ENCODE peak calls at places on chromosomes 5 and 9, in ten cellular contexts. One of them, this sample, is unnamed.

GRCh38 chr5:57137401-57137800 is 36.5 kb upstream of the GPBP1 start:
- DNase-seq in T-helper 1 cell: no peak
- DNase-seq in iris pigment epithelial cell: no peak
- DNase-seq in fibroblast of mammary gland: no peak
- DNase-seq in left ventricle myocardium inferior: no peak
- DNase-seq in stimulated activated CD8-positive, alpha-beta memory T cell treated with anti-CD3 and anti-CD28 coated beads, Interleukin-15, amount 100 ng/mL, for 4 hours: no peak
- DNase-seq in HT-29: peak; percentile 20
- DNase-seq in upper lobe of right lung: no peak
- DNase-seq in GM23248: no peak
- DNase-seq in substantia nigra: no peak
- DNase-seq in this sample: no peak

GRCh38 chr5:161700065-161700464 is 14.5 kb downstream of the GABRA6 start:
- DNase-seq in T-helper 1 cell: no peak
- DNase-seq in iris pigment epithelial cell: no peak
- DNase-seq in fibroblast of mammary gland: no peak
- DNase-seq in left ventricle myocardium inferior: no peak
- DNase-seq in stimulated activated CD8-positive, alpha-beta memory T cell treated with anti-CD3 and anti-CD28 coated beads, Interleukin-15, amount 100 ng/mL, for 4 hours: no peak
- DNase-seq in HT-29: no peak
- DNase-seq in upper lobe of right lung: no peak
- DNase-seq in GM23248: no peak
- DNase-seq in substantia nigra: no peak
- DNase-seq in this sample: no peak

GRCh38 chr5:154528005-154528594 is 50.1 kb upstream of the HAND1 start:
- DNase-seq in T-helper 1 cell: no peak
- DNase-seq in iris pigment epithelial cell: no peak
- DNase-seq in fibroblast of mammary gland: no peak
- DNase-seq in left ventricle myocardium inferior: no peak
- DNase-seq in stimulated activated CD8-positive, alpha-beta memory T cell treated with anti-CD3 and anti-CD28 coated beads, Interleukin-15, amount 100 ng/mL, for 4 hours: no peak
- DNase-seq in HT-29: no peak
- DNase-seq in upper lobe of right lung: no peak
- DNase-seq in GM23248: no peak
- DNase-seq in substantia nigra: no peak
- DNase-seq in this sample: no peak

GRCh38 chr9:104091028-104091590 is 3.0 kb upstream of the SMC2 start:
- DNase-seq in T-helper 1 cell: no peak
- DNase-seq in iris pigment epithelial cell: no peak
- DNase-seq in fibroblast of mammary gland: no peak
- DNase-seq in left ventricle myocardium inferior: no peak
- DNase-seq in stimulated activated CD8-positive, alpha-beta memory T cell treated with anti-CD3 and anti-CD28 coated beads, Interleukin-15, amount 100 ng/mL, for 4 hours: no peak
- DNase-seq in HT-29: no peak
- DNase-seq in upper lobe of right lung: no peak
- DNase-seq in GM23248: no peak
- DNase-seq in substantia nigra: no peak
- DNase-seq in this sample: no peak

GRCh38 chr5:14208071-14209021 is 65.2 kb downstream of the TRIO start:
- DNase-seq in T-helper 1 cell: no peak
- DNase-seq in iris pigment epithelial cell: peak; percentile 94
- DNase-seq in fibroblast of mammary gland: peak; percentile 94
- DNase-seq in left ventricle myocardium inferior: no peak
- DNase-seq in stimulated activated CD8-positive, alpha-beta memory T cell treated with anti-CD3 and anti-CD28 coated beads, Interleukin-15, amount 100 ng/mL, for 4 hours: no peak
- DNase-seq in HT-29: peak; percentile 28
- DNase-seq in upper lobe of right lung: no peak
- DNase-seq in GM23248: peak; percentile 83
- DNase-seq in substantia nigra: no peak
- DNase-seq in this sample: no peak

GRCh38 chr5:126868961-126869451 is 92.1 kb downstream of the LMNB1 start:
- DNase-seq in T-helper 1 cell: no peak
- DNase-seq in iris pigment epithelial cell: peak; percentile 52
- DNase-seq in fibroblast of mammary gland: no peak
- DNase-seq in left ventricle myocardium inferior: no peak
- DNase-seq in stimulated activated CD8-positive, alpha-beta memory T cell treated with anti-CD3 and anti-CD28 coated beads, Interleukin-15, amount 100 ng/mL, for 4 hours: no peak
- DNase-seq in HT-29: no peak
- DNase-seq in upper lobe of right lung: no peak
- DNase-seq in GM23248: peak; percentile 72
- DNase-seq in substantia nigra: no peak
- DNase-seq in this sample: peak; percentile 27

GRCh38 chr9:70480405-70480980 is 66.0 kb upstream of the KLF9 start:
- DNase-seq in T-helper 1 cell: no peak
- DNase-seq in iris pigment epithelial cell: peak; percentile 98
- DNase-seq in fibroblast of mammary gland: peak; percentile 98
- DNase-seq in left ventricle myocardium inferior: peak; percentile 88
- DNase-seq in stimulated activated CD8-positive, alpha-beta memory T cell treated with anti-CD3 and anti-CD28 coated beads, Interleukin-15, amount 100 ng/mL, for 4 hours: no peak
- DNase-seq in HT-29: peak; percentile 42
- DNase-seq in upper lobe of right lung: peak; percentile 89
- DNase-seq in GM23248: peak; percentile 80
- DNase-seq in substantia nigra: peak; percentile 37
- DNase-seq in this sample: no peak

GRCh38 chr9:103755986-103756385 is 338.1 kb upstream of the SMC2 start:
- DNase-seq in T-helper 1 cell: no peak
- DNase-seq in iris pigment epithelial cell: peak; percentile 35
- DNase-seq in fibroblast of mammary gland: no peak
- DNase-seq in left ventricle myocardium inferior: no peak
- DNase-seq in stimulated activated CD8-positive, alpha-beta memory T cell treated with anti-CD3 and anti-CD28 coated beads, Interleukin-15, amount 100 ng/mL, for 4 hours: no peak
- DNase-seq in HT-29: no peak
- DNase-seq in upper lobe of right lung: no peak
- DNase-seq in GM23248: no peak
- DNase-seq in substantia nigra: no peak
- DNase-seq in this sample: no peak

GRCh38 chr5:143174714-143175398 is 228.6 kb downstream of the NR3C1 start:
- DNase-seq in T-helper 1 cell: no peak
- DNase-seq in iris pigment epithelial cell: peak; percentile 22
- DNase-seq in fibroblast of mammary gland: no peak
- DNase-seq in left ventricle myocardium inferior: no peak
- DNase-seq in stimulated activated CD8-positive, alpha-beta memory T cell treated with anti-CD3 and anti-CD28 coated beads, Interleukin-15, amount 100 ng/mL, for 4 hours: no peak
- DNase-seq in HT-29: no peak
- DNase-seq in upper lobe of right lung: no peak
- DNase-seq in GM23248: peak; percentile 25
- DNase-seq in substantia nigra: no peak
- DNase-seq in this sample: no peak

GRCh38 chr5:137833463-137833862 is 34.2 kb upstream of the MYOT start:
- DNase-seq in T-helper 1 cell: no peak
- DNase-seq in iris pigment epithelial cell: peak; percentile 90
- DNase-seq in fibroblast of mammary gland: peak; percentile 86
- DNase-seq in left ventricle myocardium inferior: no peak
- DNase-seq in stimulated activated CD8-positive, alpha-beta memory T cell treated with anti-CD3 and anti-CD28 coated beads, Interleukin-15, amount 100 ng/mL, for 4 hours: no peak
- DNase-seq in HT-29: peak; percentile 82
- DNase-seq in upper lobe of right lung: no peak
- DNase-seq in GM23248: peak; percentile 70
- DNase-seq in substantia nigra: no peak
- DNase-seq in this sample: no peak

GRCh38 chr5:179923422-179923821 is 15.7 kb upstream of the TBC1D9B start:
- DNase-seq in T-helper 1 cell: no peak
- DNase-seq in iris pigment epithelial cell: no peak
- DNase-seq in fibroblast of mammary gland: no peak
- DNase-seq in left ventricle myocardium inferior: no peak
- DNase-seq in stimulated activated CD8-positive, alpha-beta memory T cell treated with anti-CD3 and anti-CD28 coated beads, Interleukin-15, amount 100 ng/mL, for 4 hours: no peak
- DNase-seq in HT-29: no peak
- DNase-seq in upper lobe of right lung: no peak
- DNase-seq in GM23248: no peak
- DNase-seq in substantia nigra: no peak
- DNase-seq in this sample: no peak

GRCh38 chr5:154794525-154795234 is 39.5 kb downstream of the LARP1 start:
- DNase-seq in T-helper 1 cell: no peak
- DNase-seq in iris pigment epithelial cell: peak; percentile 82
- DNase-seq in fibroblast of mammary gland: no peak
- DNase-seq in left ventricle myocardium inferior: no peak
- DNase-seq in stimulated activated CD8-positive, alpha-beta memory T cell treated with anti-CD3 and anti-CD28 coated beads, Interleukin-15, amount 100 ng/mL, for 4 hours: no peak
- DNase-seq in HT-29: no peak
- DNase-seq in upper lobe of right lung: no peak
- DNase-seq in GM23248: peak; percentile 23
- DNase-seq in substantia nigra: no peak
- DNase-seq in this sample: no peak

GRCh38 chr5:118060833-118061232 is 927.5 kb downstream of the DTWD2 start:
- DNase-seq in T-helper 1 cell: no peak
- DNase-seq in iris pigment epithelial cell: no peak
- DNase-seq in fibroblast of mammary gland: no peak
- DNase-seq in left ventricle myocardium inferior: no peak
- DNase-seq in stimulated activated CD8-positive, alpha-beta memory T cell treated with anti-CD3 and anti-CD28 coated beads, Interleukin-15, amount 100 ng/mL, for 4 hours: no peak
- DNase-seq in HT-29: peak; percentile 28
- DNase-seq in upper lobe of right lung: no peak
- DNase-seq in GM23248: no peak
- DNase-seq in substantia nigra: no peak
- DNase-seq in this sample: no peak